ENCODE peak calls at places on chromosomes 12 and 14, in six cellular contexts. D, U, G, I, A and F are unnamed samples.
A peak's percentile ranks its signal among the peaks of the same experiment; 100 is the strongest.

GRCh38 chr12:53798575-53798974 is 46.8 kb upstream of the CISTR start:
- DNase-seq in D (peak; percentile 83), U (no peak), G (peak; percentile 97), I (no peak), A (no peak), F (peak; percentile 40)

GRCh38 chr12:110126557-110126956 is 2.4 kb downstream of the IFT81 start:
- DNase-seq in D (no peak), U (no peak), G (no peak), I (no peak), A (no peak), F (no peak)

GRCh38 chr12:79858518-79858917 is 76.4 kb downstream of the PPP1R12A start:
- DNase-seq in D (no peak), U (no peak), G (peak; percentile 7), I (no peak), A (no peak), F (no peak)

GRCh38 chr12:47509398-47509851 is 196.4 kb downstream of the RPAP3 start:
- DNase-seq in D (peak; percentile 88), U (peak; percentile 19), G (no peak), I (no peak), A (no peak), F (no peak)

GRCh38 chr12:110403146-110403974 is at the start of gene ANAPC7:
- DNase-seq in D (peak; percentile 85), U (peak; percentile 96), G (peak; percentile 85), I (peak; percentile 94), A (peak; percentile 61), F (peak; percentile 81)

GRCh38 chr12:55001198-55001827 is 16.8 kb upstream of the TESPA1 start:
- DNase-seq in D (no peak), U (no peak), G (no peak), I (no peak), A (no peak), F (no peak)

GRCh38 chr12:26939192-26939832 is 1.0 kb downstream of the FGFR1OP2 start:
- DNase-seq in D (peak; percentile 40), U (no peak), G (no peak), I (peak; percentile 11), A (peak; percentile 34), F (no peak)

GRCh38 chr12:15538881-15539280 is 216.6 kb downstream of the PTPRO start:
- DNase-seq in D (no peak), U (no peak), G (no peak), I (no peak), A (no peak), F (no peak)

GRCh38 chr14:36020120-36021029 is 156.1 kb downstream of the PTCSC3 start:
- DNase-seq in D (no peak), U (no peak), G (no peak), I (no peak), A (no peak), F (no peak)

GRCh38 chr14:51004352-51004800 is 60.1 kb upstream of the PYGL start:
- DNase-seq in D (no peak), U (no peak), G (no peak), I (no peak), A (no peak), F (no peak)

GRCh38 chr12:121776190-121777098 is 17.0 kb downstream of the RHOF start:
- DNase-seq in D (peak; percentile 40), U (peak; percentile 87), G (no peak), I (peak; percentile 57), A (no peak), F (peak; percentile 59)

GRCh38 chr12:1837541-1838206 is 17.3 kb downstream of the LRTM2 start:
- DNase-seq in D (no peak), U (peak; percentile 46), G (peak; percentile 90), I (peak; percentile 36), A (no peak), F (no peak)

GRCh38 chr14:78788467-78789360 is 618.5 kb downstream of the NRXN3 start:
- DNase-seq in D (peak; percentile 82), U (no peak), G (no peak), I (no peak), A (no peak), F (no peak)

GRCh38 chr12:113684053-113684907 is 212.6 kb upstream of the LHX5 start:
- DNase-seq in D (no peak), U (no peak), G (no peak), I (no peak), A (no peak), F (no peak)

GRCh38 chr12:10406725-10407124 is 2.8 kb downstream of the KLRC4 start:
- DNase-seq in D (no peak), U (no peak), G (no peak), I (no peak), A (no peak), F (no peak)

GRCh38 chr14:53879747-53880146 is 76.9 kb downstream of the BMP4 start:
- DNase-seq in D (no peak), U (no peak), G (no peak), I (no peak), A (no peak), F (no peak)

GRCh38 chr12:49750994-49751393 is 9.6 kb downstream of the TMBIM6 start:
- DNase-seq in D (no peak), U (no peak), G (no peak), I (no peak), A (no peak), F (no peak)
- H3K4me1 ChIP-seq in D (peaks cover 21% of the 10 kb centered on the region), U (peaks cover 31% of the 10 kb centered on the region), G (peaks cover 61% of the 10 kb centered on the region), I (peaks cover 11% of the 10 kb centered on the region), A (peaks cover 46% of the 10 kb centered on the region), F (peaks cover 15% of the 10 kb centered on the region)

GRCh38 chr12:52690351-52691075 is 10.3 kb upstream of the KRT1 start:
- DNase-seq in D (no peak), U (no peak), G (no peak), I (no peak), A (no peak), F (no peak)
- TF ChIP-seq EZH2 in D (no peak), U (no peak), G (no peak), I (no peak), A (no peak), F (no peak)

DNA sequence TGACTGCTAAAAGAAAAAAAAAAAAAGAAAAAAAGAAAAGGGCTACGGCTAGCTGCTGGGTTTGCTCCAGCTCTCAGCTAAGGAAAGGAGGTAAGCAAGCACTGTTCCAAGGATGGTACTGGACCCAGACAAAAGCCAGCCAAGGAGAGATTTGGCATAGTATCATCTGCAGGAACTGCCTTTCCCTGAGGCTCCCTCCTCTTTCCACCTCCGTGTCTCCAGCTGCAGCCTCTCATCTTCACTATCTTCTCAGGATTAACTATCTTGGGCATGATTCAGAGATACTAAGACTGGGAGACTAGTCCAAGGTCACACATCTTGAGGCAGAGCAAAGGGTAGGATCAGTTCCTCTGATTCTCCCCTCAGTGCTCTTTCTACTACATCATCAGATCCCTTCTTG is 6.0 kb downstream of the KITLG start:
- DNase-seq in D (no peak), U (no peak), G (no peak), I (no peak), A (no peak), F (no peak)
- H3K4me1 ChIP-seq in D (peaks cover 29% of the 10 kb centered on the region), U (peaks cover 18% of the 10 kb centered on the region), G (peaks cover 45% of the 10 kb centered on the region), I (peaks cover 14% of the 10 kb centered on the region), A (no peaks in the 10 kb centered on the region), F (peaks cover 13% of the 10 kb centered on the region)

GRCh38 chr12:57765003-57765697 is 1.7 kb downstream of the CYP27B1 start:
- DNase-seq in D (peak; percentile 73), U (peak; percentile 50), G (peak; percentile 40), I (no peak), A (no peak), F (peak; percentile 37)
- TF ChIP-seq EZH2 in D (no peak), U (peak; percentile 98), G (no peak), I (peak; percentile 86), A (no peak), F (peak; percentile 96)

GRCh38 chr14:68471029-68471963 is 321.6 kb downstream of the ZFP36L1 start:
- DNase-seq in D (no peak), U (no peak), G (no peak), I (no peak), A (peak; percentile 51), F (no peak)

GRCh38 chr14:68471964-68472508 is 320.8 kb downstream of the ZFP36L1 start:
- DNase-seq in D (no peak), U (no peak), G (no peak), I (no peak), A (no peak), F (no peak)

GRCh38 chr14:68473794-68474193 is 319.1 kb downstream of the ZFP36L1 start:
- DNase-seq in D (no peak), U (no peak), G (no peak), I (peak; percentile 65), A (no peak), F (peak; percentile 44)

GRCh38 chr14:68474741-68475140 is 318.1 kb downstream of the ZFP36L1 start:
- DNase-seq in D (no peak), U (no peak), G (no peak), I (no peak), A (no peak), F (peak; percentile 61)

GRCh38 chr14:68473050-68473449 is 319.8 kb downstream of the ZFP36L1 start:
- DNase-seq in D (no peak), U (no peak), G (no peak), I (no peak), A (no peak), F (no peak)
- H3K4me1 ChIP-seq in D (peaks cover 72% of the 10 kb centered on the region), U (peaks cover 27% of the 10 kb centered on the region), G (peaks cover 48% of the 10 kb centered on the region), I (peaks cover 13% of the 10 kb centered on the region), A (peaks cover 41% of the 10 kb centered on the region), F (peaks cover 84% of the 10 kb centered on the region)

GRCh38 chr12:64889434-64890216 is 65.2 kb downstream of the TBC1D30 start:
- DNase-seq in D (no peak), U (peak; percentile 73), G (peak; percentile 27), I (no peak), A (no peak), F (peak; percentile 90)
- TF ChIP-seq EZH2 in D (no peak), U (no peak), G (no peak), I (no peak), A (no peak), F (no peak)

GRCh38 chr14:91328313-91329050 is 84.0 kb upstream of the GPR68 start:
- DNase-seq in D (no peak), U (no peak), G (no peak), I (no peak), A (no peak), F (no peak)

GRCh38 chr14:91327661-91328312 is 83.3 kb upstream of the GPR68 start:
- DNase-seq in D (no peak), U (no peak), G (no peak), I (no peak), A (no peak), F (no peak)

GRCh38 chr14:91325211-91325610 is 80.7 kb upstream of the GPR68 start:
- DNase-seq in D (no peak), U (no peak), G (no peak), I (no peak), A (no peak), F (no peak)

GRCh38 chr14:91326514-91326832 is 82.0 kb upstream of the GPR68 start:
- DNase-seq in D (no peak), U (no peak), G (no peak), I (no peak), A (no peak), F (no peak)

DNA sequence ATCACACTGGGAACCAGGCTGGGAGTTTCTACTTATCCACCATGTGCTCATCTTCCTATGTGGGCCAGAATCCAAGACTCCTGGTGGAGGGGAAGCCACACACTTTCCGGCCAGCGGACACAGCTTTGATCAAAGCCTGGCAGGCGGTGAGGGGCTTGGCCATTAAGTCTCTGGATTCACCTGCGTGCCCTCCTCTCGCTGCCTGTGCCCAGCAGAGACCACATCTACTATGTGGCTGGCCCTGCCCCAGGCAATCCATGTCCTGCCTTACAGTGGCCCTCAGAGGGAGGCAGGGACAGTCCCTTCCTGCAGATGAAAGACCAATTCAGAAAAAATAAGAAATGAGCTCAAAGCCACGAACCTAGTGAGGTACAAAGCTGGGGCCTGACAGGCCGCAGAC is 82.7 kb upstream of the GPR68 start:
- DNase-seq in D (no peak), U (no peak), G (no peak), I (no peak), A (no peak), F (no peak)
- H3K4me1 ChIP-seq in D (no peaks in the 10 kb centered on the region), U (peaks cover 6% of the 10 kb centered on the region), G (peaks cover 17% of the 10 kb centered on the region), I (no peaks in the 10 kb centered on the region), A (peaks cover 43% of the 10 kb centered on the region), F (no peaks in the 10 kb centered on the region)